ENCODE peak calls at places on chromosomes 13 and 19, in six cellular contexts. J, T, A, H, I and Z are unnamed samples.

GRCh38 chr19:4606921-4607678 is 32.2 kb upstream of the TNFAIP8L1 start:
- DNase-seq in T (peak; percentile 84), H (no peak), A (no peak), I (no peak), J (no peak), Z (peak; percentile 67)

GRCh38 chr13:81017525-81018152 is 676.7 kb upstream of the SPRY2 start:
- DNase-seq in H (no peak), I (no peak), A (no peak), J (no peak), T (no peak), Z (no peak)

GRCh38 chr13:108188260-108188659 is 27.1 kb downstream of the LIG4 start:
- DNase-seq in H (no peak), T (no peak), I (no peak), A (no peak), J (no peak), Z (no peak)

GRCh38 chr13:110304256-110304655 is 2.7 kb downstream of the COL4A1 start:
- DNase-seq in H (no peak), I (no peak), J (no peak), A (no peak), T (peak; percentile 45), Z (no peak)

GRCh38 chr13:48579167-48579918 is 46.5 kb upstream of the RCBTB2 start:
- DNase-seq in H (peak; percentile 72), A (peak; percentile 58), I (no peak), J (no peak), T (no peak), Z (no peak)

GRCh38 chr19:5828661-5829566 is 10.6 kb downstream of the FUT6 start:
- DNase-seq in J (no peak), I (no peak), H (peak; percentile 55), T (no peak), A (no peak), Z (peak; percentile 40)

GRCh38 chr13:25190256-25190655 is 18.2 kb upstream of the AMER2 start:
- DNase-seq in A (no peak), T (no peak), I (no peak), J (no peak), H (no peak), Z (no peak)

GRCh38 chr13:51524846-51525566 is 59.3 kb upstream of the WDFY2 start:
- DNase-seq in T (no peak), H (no peak), A (no peak), I (no peak), J (no peak), Z (no peak)

GRCh38 chr13:110652755-110653154 is 37.4 kb downstream of the NAXD start:
- DNase-seq in I (no peak), J (no peak), A (no peak), T (peak; percentile 42), H (no peak), Z (no peak)

GRCh38 chr19:42064432-42064831 is 5.6 kb downstream of the GRIK5 start:
- DNase-seq in J (no peak), H (no peak), I (no peak), T (no peak), A (no peak), Z (no peak)

GRCh38 chr13:41352935-41353801 is 42.1 kb downstream of the NAA16 start:
- DNase-seq in T (no peak), A (peak; percentile 24), I (no peak), J (no peak), H (no peak), Z (no peak)

GRCh38 chr13:105050696-105051095 is 1484.8 kb downstream of the EFNB2 start:
- DNase-seq in I (no peak), H (no peak), T (no peak), A (no peak), J (no peak), Z (no peak)

GRCh38 chr13:50467156-50467814 is 376.2 kb downstream of the DLEU7 start:
- DNase-seq in J (no peak), I (no peak), H (no peak), A (no peak), T (no peak), Z (no peak)

DNA sequence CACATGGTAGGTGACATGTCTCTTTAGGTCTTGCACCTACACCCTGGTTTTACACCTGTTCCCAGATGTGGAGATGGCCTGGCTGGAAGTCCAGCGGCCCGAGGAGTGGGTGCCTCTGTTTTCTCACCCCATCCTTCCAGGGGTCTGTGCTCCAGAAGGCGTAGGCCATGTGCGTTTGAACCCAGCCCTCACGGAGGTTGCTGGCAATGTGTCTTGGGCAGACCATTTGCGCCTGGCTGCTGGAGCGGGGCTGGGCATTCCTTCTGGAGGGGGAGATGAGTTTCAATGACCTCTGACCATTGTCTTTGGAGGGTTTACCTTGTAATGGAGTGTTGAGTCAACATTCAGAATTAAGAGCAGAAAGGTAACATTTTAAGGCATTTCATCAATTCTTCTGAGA is 54.8 kb upstream of the ZNF536 start:
- DNase-seq in I (peak; percentile 22), T (peak; percentile 15), A (no peak), H (peak; percentile 17), J (no peak), Z (no peak)
- H3K36me3 ChIP-seq in I (no peaks in the 10 kb centered on the region), T (no peaks in the 10 kb centered on the region), A (no peaks in the 10 kb centered on the region), H (no peaks in the 10 kb centered on the region), J (no peaks in the 10 kb centered on the region), Z (no peaks in the 10 kb centered on the region)

GRCh38 chr13:43433691-43434121 is 353.1 kb downstream of the ENOX1 start:
- DNase-seq in I (no peak), T (no peak), H (no peak), A (no peak), J (no peak), Z (no peak)
- TF ChIP-seq CTCF in I (no peak), T (no peak), H (no peak), A (no peak), J (no peak), Z (no peak)

GRCh38 chr13:99501135-99501951 is at the start of gene TM9SF2:
- DNase-seq in I (peak; percentile 99), J (peak; percentile 96), T (peak; percentile 99), H (peak; percentile 98), A (peak; percentile 99), Z (peak; percentile 99)
- H3K4me1 ChIP-seq in I (peaks cover 53% of the 10 kb centered on the region), J (peaks cover 35% of the 10 kb centered on the region), T (peaks cover 13% of the 10 kb centered on the region), H (peaks cover 84% of the 10 kb centered on the region), A (peaks cover 11% of the 10 kb centered on the region), Z (peaks cover 94% of the 10 kb centered on the region)

DNA sequence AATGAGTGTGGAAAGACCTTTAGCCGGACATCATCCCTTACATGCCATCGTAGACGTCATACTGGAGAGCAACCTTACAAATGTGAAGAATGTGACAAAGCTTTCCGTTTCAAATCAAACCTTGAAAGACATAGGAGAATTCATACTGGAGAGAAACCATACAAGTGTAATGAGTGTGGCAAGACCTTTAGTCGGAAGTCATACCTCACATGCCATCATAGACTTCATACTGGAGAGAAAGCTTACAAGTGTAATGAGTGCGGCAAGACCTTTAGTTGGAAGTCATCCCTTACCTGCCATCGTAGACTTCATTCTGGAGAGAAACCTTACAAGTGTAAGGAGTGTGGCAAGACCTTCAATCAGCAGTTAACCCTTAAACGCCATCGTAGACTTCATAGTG is 11.7 kb upstream of the ZNF813 start:
- DNase-seq in A (no peak), H (no peak), I (no peak), J (no peak), T (no peak), Z (no peak)
- H3K36me3 ChIP-seq in A (peaks cover 19% of the 10 kb centered on the region), H (peaks cover 51% of the 10 kb centered on the region), I (peaks cover 51% of the 10 kb centered on the region), J (peaks cover 3% of the 10 kb centered on the region), T (no peaks in the 10 kb centered on the region), Z (peaks cover 66% of the 10 kb centered on the region)

GRCh38 chr19:31314849-31315620 is 34.2 kb downstream of the TSHZ3 start:
- DNase-seq in J (peak; percentile 31), I (no peak), A (no peak), H (no peak), T (peak; percentile 62), Z (no peak)
- TF ChIP-seq CTCF in J (no peak), I (no peak), A (no peak), H (peak; percentile 10), T (peak; percentile 18), Z (no peak)